ENCODE peak calls at places on chromosomes 6 and 20, in nine cellular contexts. K, N, Z, E, C, H, F, X and G are unnamed samples. For H3K4me1, the result is how much of the 10 kb centered on the place peaks cover.

GRCh38 chr6:90095145-90095544 is 200.9 kb downstream of the GJA10 start:
- DNase-seq in K (no peak), N (no peak), Z (no peak), E (no peak), C (no peak), H (no peak), F (no peak), X (no peak), G (no peak)

GRCh38 chr6:47206626-47207025 is 103.1 kb downstream of the TNFRSF21 start:
- DNase-seq in K (peak), N (no peak), Z (no peak), E (no peak), C (no peak), H (no peak), F (no peak), X (no peak), G (no peak)

GRCh38 chr20:20710847-20711315 is 1.6 kb downstream of the RALGAPA2 start:
- DNase-seq in K (no peak), N (peak), Z (no peak), E (peak), C (peak), H (no peak), F (no peak), X (no peak), G (no peak)

GRCh38 chr6:36927691-36928546 is 26.6 kb upstream of the PI16 start:
- DNase-seq in K (no peak), N (no peak), Z (no peak), E (no peak), C (no peak), H (no peak), F (no peak), X (no peak), G (no peak)

GRCh38 chr6:154887051-154887450 is 108.1 kb upstream of the TIAM2 start:
- DNase-seq in K (no peak), N (no peak), Z (no peak), E (no peak), C (no peak), H (no peak), F (peak), X (no peak), G (no peak)

GRCh38 chr6:150252714-150253444 is 110.0 kb downstream of the PPP1R14C start:
- DNase-seq in K (peak), N (no peak), Z (no peak), E (peak), C (peak), H (no peak), F (no peak), X (no peak), G (no peak)

GRCh38 chr20:21920231-21920630 is 214.8 kb downstream of the PAX1 start:
- DNase-seq in K (no peak), N (no peak), Z (no peak), E (no peak), C (no peak), H (no peak), F (no peak), X (no peak), G (no peak)

GRCh38 chr20:51154708-51155690 is 132.1 kb upstream of the KCNG1 start:
- DNase-seq in K (no peak), N (no peak), Z (no peak), E (no peak), C (no peak), H (no peak), F (no peak), X (no peak), G (no peak)

GRCh38 chr6:156840136-156840535 is 63.0 kb downstream of the ARID1B start:
- DNase-seq in K (no peak), N (no peak), Z (no peak), E (no peak), C (no peak), H (no peak), F (no peak), X (no peak), G (no peak)

GRCh38 chr6:31922942-31923341 is 4.6 kb upstream of the C2 start:
- DNase-seq in K (no peak), N (no peak), Z (no peak), E (no peak), C (no peak), H (peak), F (no peak), X (no peak), G (no peak)

GRCh38 chr20:11338506-11339306 is 579.0 kb upstream of the BTBD3 start:
- DNase-seq in K (no peak), N (no peak), Z (no peak), E (no peak), C (no peak), H (no peak), F (no peak), X (no peak), G (no peak)

GRCh38 chr20:58618694-58619540 is 32.2 kb upstream of the STX16 start:
- DNase-seq in K (peak), N (no peak), Z (no peak), E (no peak), C (no peak), H (no peak), F (peak), X (no peak), G (no peak)

GRCh38 chr20:25278636-25279361 is 30.9 kb downstream of the PYGB start:
- DNase-seq in K (no peak), N (no peak), Z (peak), E (no peak), C (no peak), H (peak), F (peak), X (no peak), G (peak)

GRCh38 chr6:75065524-75065923 is 140.3 kb downstream of the COL12A1 start:
- DNase-seq in K (no peak), N (no peak), Z (no peak), E (no peak), C (no peak), H (no peak), F (no peak), X (no peak), G (no peak)

GRCh38 chr20:62822788-62823651 is 6.2 kb downstream of the COL9A3 start:
- DNase-seq in K (peak), N (peak), Z (no peak), E (peak), C (peak), H (no peak), F (peak), X (no peak), G (no peak)

GRCh38 chr20:59253779-59254319 is 46.6 kb upstream of the EDN3 start:
- DNase-seq in K (no peak), N (no peak), Z (no peak), E (no peak), C (peak), H (no peak), F (no peak), X (no peak), G (no peak)

DNA sequence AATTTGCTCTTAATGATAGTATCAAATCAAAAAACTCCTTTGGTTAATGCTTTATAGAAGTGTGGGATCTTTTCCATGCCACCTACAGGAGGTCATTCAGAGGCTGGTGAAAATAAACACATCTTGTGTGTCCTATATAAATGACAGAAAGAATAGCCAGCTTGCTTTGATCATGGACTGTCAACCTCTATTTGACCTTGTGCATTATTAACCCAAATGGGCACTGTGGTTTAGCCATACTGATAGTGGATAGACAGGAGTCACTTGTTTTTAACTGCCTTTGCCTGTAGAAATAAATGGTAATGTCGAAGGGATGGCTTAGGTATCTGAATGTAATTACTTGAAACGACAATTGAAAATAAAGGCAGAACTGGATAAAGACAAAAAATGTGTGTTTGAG is 123.8 kb downstream of the CDKAL1 start:
- DNase-seq in K (no peak), N (no peak), Z (no peak), E (no peak), C (no peak), H (no peak), F (no peak), X (no peak), G (no peak)
- H3K4me1 ChIP-seq in K (under half), N (under half), Z (under half), E (under half), C (under half), H (under half), F (under half), X (under half), G (under half)

DNA sequence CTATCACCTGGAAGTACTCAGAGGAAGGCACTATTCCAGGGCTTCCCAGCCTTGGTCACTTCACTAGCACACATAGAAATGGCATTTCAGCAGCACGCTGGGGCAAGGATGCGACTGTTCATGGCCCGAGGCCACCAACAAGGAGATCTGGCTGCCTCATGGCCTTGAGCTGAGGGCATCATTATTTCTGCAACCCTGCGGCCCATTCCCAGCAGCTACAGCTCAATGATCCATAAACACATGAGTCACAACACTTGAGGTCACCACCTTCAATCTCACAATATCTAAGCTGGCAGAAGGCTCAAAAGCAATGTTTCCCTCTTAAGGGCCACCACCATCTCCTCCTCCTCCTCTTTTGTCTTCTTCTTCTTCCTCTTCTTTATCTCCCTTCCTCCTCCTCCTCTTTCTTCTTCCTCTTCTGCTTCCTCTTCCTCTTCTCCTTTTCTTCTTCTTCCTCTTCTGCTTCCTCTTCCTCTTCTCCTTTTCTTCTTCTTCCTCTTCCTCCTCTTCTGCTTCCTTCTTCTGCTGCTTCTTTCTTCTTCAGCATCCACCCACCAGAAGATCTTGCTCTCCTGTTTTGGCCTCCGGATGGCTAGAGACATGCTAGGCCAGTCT is 382.9 kb upstream of the CNR1 start:
- DNase-seq in K (no peak), N (no peak), Z (no peak), E (no peak), C (no peak), H (no peak), F (no peak), X (no peak), G (no peak)
- H3K4me3 ChIP-seq in K (no peak), N (no peak), Z (no peak), E (no peak), C (no peak), H (no peak), F (no peak), X (peak), G (no peak)

GRCh38 chr20:44517454-44517853 is 4.4 kb downstream of the SERINC3 start:
- DNase-seq in K (no peak), N (no peak), Z (no peak), E (no peak), C (no peak), H (no peak), F (no peak), X (no peak), G (no peak)

GRCh38 chr20:44526129-44526528 is 4.3 kb upstream of the SERINC3 start:
- DNase-seq in K (peak), N (no peak), Z (no peak), E (peak), C (no peak), H (no peak), F (no peak), X (no peak), G (no peak)

GRCh38 chr20:44522841-44523240 is 971 bp upstream of the SERINC3 start:
- DNase-seq in K (no peak), N (no peak), Z (no peak), E (no peak), C (no peak), H (no peak), F (no peak), X (no peak), G (no peak)

GRCh38 chr20:44523746-44524145 is 1.9 kb upstream of the SERINC3 start:
- DNase-seq in K (no peak), N (no peak), Z (no peak), E (no peak), C (no peak), H (no peak), F (no peak), X (no peak), G (no peak)

GRCh38 chr20:44521484-44522481 is at the start of gene SERINC3:
- DNase-seq in K (peak), N (peak), Z (peak), E (peak), C (peak), H (peak), F (peak), X (peak), G (peak)
- H3K4me1 ChIP-seq in K (under half), N (under half), Z (under half), E (under half), C (under half), H (under half), F (under half), X (under half), G (half or more)

DNA sequence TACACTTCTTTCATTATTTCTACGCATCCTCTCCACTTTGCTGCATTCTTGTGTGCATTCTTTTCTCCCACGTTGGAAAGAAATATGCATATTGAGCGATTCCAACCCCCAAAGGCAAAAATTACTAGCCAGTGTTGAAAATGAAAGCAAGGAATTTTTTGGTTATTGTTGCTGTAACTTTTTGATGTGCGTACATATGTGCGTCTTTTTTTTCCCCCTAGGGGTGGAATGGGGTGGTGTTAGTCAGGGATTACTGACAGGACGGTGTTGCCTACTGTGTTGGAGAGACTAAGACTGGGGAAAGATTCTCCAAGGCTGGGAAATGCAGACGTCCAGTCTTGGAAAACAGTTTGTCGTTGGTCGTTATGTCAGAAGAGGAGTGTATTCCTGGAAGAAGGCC is 44.2 kb upstream of the ESR1 start:
- DNase-seq in K (peak), N (no peak), Z (no peak), E (peak), C (peak), H (no peak), F (peak), X (no peak), G (no peak)
- H3K4me3 ChIP-seq in K (peak), N (no peak), Z (peak), E (peak), C (no peak), H (no peak), F (peak), X (no peak), G (peak)

DNA sequence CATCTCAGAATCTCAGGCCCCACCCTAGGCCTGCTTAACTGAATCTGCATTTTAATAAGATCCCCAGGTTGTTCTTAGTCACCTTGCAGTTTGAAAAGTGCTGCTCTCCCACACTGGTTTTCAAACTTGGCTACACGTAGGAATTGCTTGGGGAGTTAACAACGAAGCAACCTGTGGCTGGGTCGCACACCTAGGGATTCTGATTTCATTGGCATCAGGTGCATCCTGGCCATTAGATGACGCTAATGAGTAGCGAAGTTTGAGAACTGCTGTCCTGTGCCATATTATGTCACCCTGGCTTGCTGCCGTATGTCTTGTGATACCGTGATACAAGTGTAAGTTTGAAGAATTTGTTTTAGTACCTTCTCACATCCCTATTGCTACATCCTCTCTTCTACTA is 28.2 kb upstream of the FUCA2 start:
- DNase-seq in K (no peak), N (no peak), Z (no peak), E (no peak), C (no peak), H (no peak), F (no peak), X (no peak), G (no peak)
- H3K4me1 ChIP-seq in K (under half), N (under half), Z (under half), E (under half), C (under half), H (under half), F (under half), X (under half), G (under half)

GRCh38 chr6:27558028-27558724 is 85.3 kb upstream of the ZNF184 start:
- DNase-seq in K (no peak), N (no peak), Z (no peak), E (no peak), C (no peak), H (no peak), F (no peak), X (no peak), G (no peak)

GRCh38 chr6:27556406-27556805 is 83.5 kb upstream of the ZNF184 start:
- DNase-seq in K (no peak), N (no peak), Z (no peak), E (peak), C (no peak), H (no peak), F (no peak), X (no peak), G (no peak)

GRCh38 chr6:27565839-27566779 is 93.2 kb upstream of the ZNF184 start:
- DNase-seq in K (no peak), N (no peak), Z (no peak), E (no peak), C (peak), H (no peak), F (no peak), X (no peak), G (no peak)

GRCh38 chr6:27562027-27562410 is 89.1 kb upstream of the ZNF184 start:
- DNase-seq in K (no peak), N (no peak), Z (no peak), E (no peak), C (no peak), H (no peak), F (no peak), X (no peak), G (no peak)
- H3K4me3 ChIP-seq in K (no peak), N (no peak), Z (no peak), E (peak), C (no peak), H (no peak), F (no peak), X (no peak), G (no peak)

GRCh38 chr6:8084586-8084985 is 17.8 kb downstream of the EEF1E1 start:
- DNase-seq in K (peak), N (no peak), Z (no peak), E (no peak), C (no peak), H (no peak), F (no peak), X (no peak), G (no peak)

GRCh38 chr6:8080338-8081151 is 16.4 kb upstream of the BLOC1S5 start:
- DNase-seq in K (peak), N (no peak), Z (no peak), E (peak), C (peak), H (no peak), F (no peak), X (no peak), G (no peak)

GRCh38 chr6:8085053-8085511 is 17.3 kb downstream of the EEF1E1 start:
- DNase-seq in K (peak), N (no peak), Z (no peak), E (peak), C (no peak), H (peak), F (no peak), X (no peak), G (no peak)

GRCh38 chr6:8082572-8082953 is 18.4 kb upstream of the BLOC1S5 start:
- DNase-seq in K (no peak), N (no peak), Z (no peak), E (no peak), C (no peak), H (no peak), F (no peak), X (no peak), G (no peak)

GRCh38 chr6:8082954-8083858 is 19.0 kb upstream of the BLOC1S5 start:
- DNase-seq in K (peak), N (no peak), Z (no peak), E (peak), C (no peak), H (peak), F (no peak), X (no peak), G (no peak)
- H3K4me1 ChIP-seq in K (half or more), N (under half), Z (under half), E (half or more), C (under half), H (under half), F (half or more), X (under half), G (under half)

DNA sequence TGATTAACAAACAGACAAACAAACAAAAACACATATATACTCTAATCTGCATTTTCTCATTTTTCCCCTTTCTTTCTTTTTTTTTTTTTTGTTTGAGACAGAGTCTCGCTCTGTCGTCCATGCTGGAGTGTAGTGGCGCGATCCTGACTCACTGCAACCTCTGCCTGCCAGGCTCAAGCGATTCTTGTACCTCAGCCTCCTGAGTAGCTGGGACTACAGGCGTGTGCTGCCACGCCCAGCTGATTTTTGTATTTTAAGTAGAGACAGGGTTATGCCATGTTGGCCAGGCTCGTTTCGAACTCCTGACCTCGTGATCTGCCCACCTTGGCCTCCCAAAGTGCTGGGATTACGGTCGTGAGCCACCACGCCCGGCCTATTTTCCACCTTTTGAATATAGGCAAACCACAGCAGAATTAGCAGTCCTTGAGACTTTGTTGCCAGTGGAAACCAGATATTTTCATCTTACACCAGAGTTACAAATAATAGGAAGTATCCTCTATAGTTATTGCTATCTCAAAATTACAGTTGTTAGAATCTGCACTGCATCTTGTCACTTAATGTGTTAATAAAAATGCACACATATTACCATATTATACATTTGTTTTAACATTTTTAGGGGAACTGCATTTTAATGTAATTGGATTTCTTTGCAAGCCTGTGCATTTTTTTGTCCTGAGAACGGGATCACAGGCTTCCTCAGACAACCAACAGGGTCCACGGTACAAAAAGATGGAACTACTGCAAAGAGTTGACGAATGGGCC is 208.2 kb upstream of the ZNF217 start:
- DNase-seq in K (no peak), N (peak), Z (no peak), E (no peak), C (peak), H (no peak), F (no peak), X (no peak), G (no peak)
- H3K4me3 ChIP-seq in K (no peak), N (no peak), Z (no peak), E (no peak), C (no peak), H (no peak), F (no peak), X (no peak), G (no peak)

GRCh38 chr20:23097636-23098580 is 11.8 kb upstream of the CD93 start:
- DNase-seq in K (no peak), N (no peak), Z (no peak), E (no peak), C (no peak), H (no peak), F (peak), X (no peak), G (peak)
- H3K4me1 ChIP-seq in K (under half), N (under half), Z (under half), E (under half), C (under half), H (under half), F (under half), X (under half), G (half or more)